ENCODE peak calls at places on chromosomes 11 and 22, in five cellular contexts. One of them, this sample, is unnamed.

GRCh38 chr11:11351042-11351586 is 1.9 kb downstream of the CSNK2A3 start:
- DNase-seq in transverse colon: no peak
- DNase-seq in GM12878: no peak
- DNase-seq in stomach: no peak
- DNase-seq in HCT116: no peak
- DNase-seq in this sample: no peak

GRCh38 chr22:34055525-34056200 is 135.4 kb upstream of the LARGE1 start:
- DNase-seq in HCT116: no peak
- DNase-seq in transverse colon: no peak
- DNase-seq in GM12878: no peak
- DNase-seq in stomach: peak; percentile 28
- DNase-seq in this sample: no peak

GRCh38 chr11:35794850-35795249 is 132.3 kb downstream of the TRIM44 start:
- DNase-seq in transverse colon: no peak
- DNase-seq in HCT116: no peak
- DNase-seq in stomach: no peak
- DNase-seq in GM12878: no peak
- DNase-seq in this sample: no peak

GRCh38 chr11:69238562-69239319 is 55.2 kb upstream of the MYEOV start:
- DNase-seq in GM12878: no peak
- DNase-seq in transverse colon: no peak
- DNase-seq in stomach: peak; percentile 18
- DNase-seq in HCT116: no peak
- DNase-seq in this sample: peak; percentile 18

GRCh38 chr11:119796363-119797060 is 67.5 kb upstream of the NECTIN1 start:
- DNase-seq in stomach: no peak
- DNase-seq in HCT116: no peak
- DNase-seq in GM12878: no peak
- DNase-seq in transverse colon: no peak
- DNase-seq in this sample: no peak

GRCh38 chr11:125373426-125374391 is 122.4 kb downstream of the FEZ1 start:
- DNase-seq in stomach: no peak
- DNase-seq in GM12878: peak; percentile 42
- DNase-seq in transverse colon: no peak
- DNase-seq in HCT116: no peak
- DNase-seq in this sample: no peak

GRCh38 chr11:113204280-113204679 is 110.1 kb upstream of the TTC12 start:
- DNase-seq in GM12878: no peak
- DNase-seq in stomach: no peak
- DNase-seq in transverse colon: no peak
- DNase-seq in HCT116: no peak
- DNase-seq in this sample: no peak

GRCh38 chr11:43574949-43575915 is 105.3 kb upstream of the HSD17B12 start:
- DNase-seq in HCT116: no peak
- DNase-seq in transverse colon: no peak
- DNase-seq in GM12878: no peak
- DNase-seq in stomach: no peak
- DNase-seq in this sample: peak; percentile 68

GRCh38 chr11:132123449-132123848 is 753.0 kb downstream of the NTM start:
- DNase-seq in stomach: no peak
- DNase-seq in GM12878: no peak
- DNase-seq in HCT116: no peak
- DNase-seq in transverse colon: no peak
- DNase-seq in this sample: no peak

GRCh38 chr22:32237021-32237420 is 18.1 kb downstream of the SLC5A4 start:
- DNase-seq in transverse colon: no peak
- DNase-seq in HCT116: no peak
- DNase-seq in GM12878: no peak
- DNase-seq in stomach: no peak
- DNase-seq in this sample: no peak

GRCh38 chr11:67072295-67072694 is 15.6 kb downstream of the RHOD start:
- DNase-seq in GM12878: no peak
- DNase-seq in transverse colon: no peak
- DNase-seq in HCT116: no peak
- DNase-seq in stomach: no peak
- DNase-seq in this sample: no peak

GRCh38 chr11:78883506-78883905 is 308.8 kb upstream of the NARS2 start:
- DNase-seq in GM12878: no peak
- DNase-seq in transverse colon: no peak
- DNase-seq in HCT116: no peak
- DNase-seq in stomach: no peak
- DNase-seq in this sample: no peak
- TF ChIP-seq POLR2A in GM12878: no peak
- TF ChIP-seq POLR2A in transverse colon: no peak
- TF ChIP-seq POLR2A in HCT116: no peak
- TF ChIP-seq POLR2A in stomach: no peak
- TF ChIP-seq POLR2A in this sample: no peak

DNA sequence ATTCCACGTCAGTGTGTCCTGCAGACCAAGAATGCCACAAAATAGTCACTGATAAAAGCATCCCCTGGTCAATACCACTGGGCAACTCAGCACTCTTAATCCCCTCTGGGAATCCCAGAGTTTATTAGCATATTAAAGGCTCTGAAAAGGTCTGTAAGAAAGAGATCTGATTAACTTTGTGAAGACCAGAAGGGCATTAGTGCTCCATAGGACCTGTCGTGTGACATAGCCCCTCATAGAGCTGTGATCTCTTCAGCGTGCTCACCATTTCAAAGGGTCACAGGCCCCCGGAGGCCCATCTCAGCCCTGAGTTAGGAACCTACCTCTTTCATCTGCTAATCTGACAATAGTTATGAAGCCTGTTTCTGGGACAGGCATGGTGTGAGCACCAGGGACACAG is 299.2 kb downstream of the MN1 start:
- DNase-seq in stomach: no peak
- DNase-seq in HCT116: no peak
- DNase-seq in transverse colon: no peak
- DNase-seq in GM12878: no peak
- DNase-seq in this sample: no peak
- TF ChIP-seq POLR2AphosphoS5 in stomach: no peak
- TF ChIP-seq POLR2AphosphoS5 in HCT116: no peak
- TF ChIP-seq POLR2AphosphoS5 in transverse colon: no peak
- TF ChIP-seq POLR2AphosphoS5 in GM12878: no peak
- TF ChIP-seq POLR2AphosphoS5 in this sample: no peak

DNA sequence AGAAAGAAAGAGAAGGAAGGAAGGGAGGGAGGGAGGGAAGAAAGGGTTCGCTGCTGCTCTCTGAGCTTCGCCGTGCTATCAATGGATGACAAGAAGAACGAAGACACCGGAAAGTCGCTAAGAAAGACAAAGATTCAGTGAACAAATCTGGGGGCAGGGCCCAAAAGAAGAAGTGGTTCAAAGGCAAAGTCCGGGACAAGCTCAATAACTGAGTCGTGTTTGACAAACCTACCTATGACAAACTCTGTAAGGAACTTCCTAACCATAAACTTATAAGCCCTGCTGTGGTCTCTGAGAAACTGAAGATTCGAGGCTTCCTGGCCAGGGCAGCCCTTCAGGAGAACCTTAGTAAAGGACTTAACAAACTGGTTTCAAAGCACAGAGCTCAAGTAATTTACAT is 2.9 kb upstream of the TTLL1 start:
- DNase-seq in GM12878: no peak
- DNase-seq in HCT116: no peak
- DNase-seq in transverse colon: no peak
- DNase-seq in stomach: no peak
- DNase-seq in this sample: no peak
- H3K27ac ChIP-seq in GM12878: no peak overlapping the region
- H3K27ac ChIP-seq in HCT116: no peak overlapping the region
- H3K27ac ChIP-seq in transverse colon: no peak overlapping the region
- H3K27ac ChIP-seq in stomach: no peak overlapping the region
- H3K27ac ChIP-seq in this sample: no peak overlapping the region

GRCh38 chr22:39610246-39610645 is 39.7 kb downstream of the CACNA1I start:
- DNase-seq in HCT116: no peak
- DNase-seq in stomach: no peak
- DNase-seq in GM12878: no peak
- DNase-seq in transverse colon: no peak
- DNase-seq in this sample: no peak
- TF ChIP-seq POLR2A in HCT116: no peak
- TF ChIP-seq POLR2A in stomach: no peak
- TF ChIP-seq POLR2A in GM12878: no peak
- TF ChIP-seq POLR2A in transverse colon: no peak
- TF ChIP-seq POLR2A in this sample: no peak

DNA sequence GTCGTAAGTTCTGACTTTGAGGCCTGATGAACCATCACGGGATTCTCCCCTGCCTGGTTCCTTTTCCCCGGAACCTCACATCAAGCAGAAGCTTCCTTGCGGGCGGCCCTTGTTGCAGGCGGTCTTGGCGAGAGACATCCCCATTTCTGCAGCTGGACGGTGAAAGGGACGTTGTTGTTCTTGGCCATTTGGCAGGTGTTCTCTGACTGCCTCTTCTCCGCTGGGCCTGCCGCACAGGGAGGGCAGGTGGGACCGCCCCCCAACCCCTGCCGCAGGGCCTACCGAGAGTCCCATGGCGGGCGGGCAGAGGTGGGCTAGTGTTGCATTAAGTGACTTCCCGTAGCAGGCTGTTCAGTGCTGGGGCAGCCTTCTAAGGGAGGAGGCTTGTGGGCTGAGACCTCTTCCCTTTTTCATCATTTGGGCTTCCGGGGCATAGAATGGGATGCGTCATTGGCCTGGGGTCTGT is 26.9 kb upstream of the GRAMD4 start:
- DNase-seq in stomach: no peak
- DNase-seq in GM12878: no peak
- DNase-seq in HCT116: no peak
- DNase-seq in transverse colon: peak; percentile 55
- DNase-seq in this sample: peak; percentile 71
- TF ChIP-seq POLR2AphosphoS5 in stomach: no peak
- TF ChIP-seq POLR2AphosphoS5 in GM12878: no peak
- TF ChIP-seq POLR2AphosphoS5 in HCT116: no peak
- TF ChIP-seq POLR2AphosphoS5 in transverse colon: no peak
- TF ChIP-seq POLR2AphosphoS5 in this sample: no peak

GRCh38 chr11:9761441-9761945 is 97.6 kb downstream of the SWAP70 start:
- DNase-seq in transverse colon: no peak
- DNase-seq in stomach: no peak
- DNase-seq in GM12878: no peak
- DNase-seq in HCT116: no peak
- DNase-seq in this sample: no peak

GRCh38 chr11:9758676-9759518 is 95.0 kb downstream of the SWAP70 start:
- DNase-seq in transverse colon: peak; percentile 75
- DNase-seq in HCT116: peak; percentile 24
- DNase-seq in stomach: peak; percentile 69
- DNase-seq in GM12878: no peak
- DNase-seq in this sample: peak; percentile 89

GRCh38 chr11:9760180-9760550 is 96.3 kb downstream of the SWAP70 start:
- DNase-seq in HCT116: no peak
- DNase-seq in stomach: peak; percentile 64
- DNase-seq in transverse colon: peak; percentile 76
- DNase-seq in GM12878: no peak
- DNase-seq in this sample: peak; percentile 97

GRCh38 chr11:9757809-9758675 is 94.2 kb downstream of the SWAP70 start:
- DNase-seq in GM12878: no peak
- DNase-seq in HCT116: peak; percentile 42
- DNase-seq in stomach: peak; percentile 88
- DNase-seq in transverse colon: peak; percentile 92
- DNase-seq in this sample: peak; percentile 94

DNA sequence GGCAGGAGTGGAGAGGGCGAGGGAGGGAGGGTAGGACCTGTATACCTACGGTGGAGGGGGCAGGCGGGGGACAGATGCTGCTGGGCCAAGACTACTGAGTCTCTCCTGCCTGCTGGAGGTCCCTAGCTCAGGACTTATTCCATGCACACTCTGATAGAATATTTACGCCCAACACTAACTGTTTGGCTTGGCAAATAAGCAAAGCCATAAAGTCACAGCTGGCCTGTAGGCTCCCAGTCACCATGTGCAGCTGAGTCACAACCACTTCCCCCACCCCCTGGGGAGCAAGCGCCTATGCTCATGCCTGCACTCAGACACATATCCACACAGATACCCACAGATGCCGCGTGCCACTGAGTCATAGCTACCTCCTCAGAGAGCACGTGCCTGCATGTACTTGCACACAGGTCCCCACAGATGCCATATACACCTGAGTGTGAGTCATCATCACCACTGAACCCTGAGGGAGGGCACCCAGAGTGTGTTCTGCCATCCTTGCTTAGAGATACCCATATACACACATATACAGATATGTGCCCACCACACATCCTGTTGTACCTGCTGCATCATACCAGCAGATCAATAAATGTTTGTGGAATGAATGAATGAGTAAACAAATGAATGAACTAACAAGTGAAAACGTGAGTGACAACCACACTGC is 95.8 kb downstream of the SWAP70 start:
- DNase-seq in HCT116: peak; percentile 96
- DNase-seq in GM12878: peak; percentile 74
- DNase-seq in stomach: peak; percentile 65
- DNase-seq in transverse colon: peak; percentile 86
- DNase-seq in this sample: peak; percentile 94
- H3K27ac ChIP-seq in HCT116: peak overlapping the region; percentile 95
- H3K27ac ChIP-seq in GM12878: no peak overlapping the region
- H3K27ac ChIP-seq in stomach: peak overlapping the region; percentile 92
- H3K27ac ChIP-seq in transverse colon: peak overlapping the region; percentile 94
- H3K27ac ChIP-seq in this sample: peak overlapping the region; percentile 89

DNA sequence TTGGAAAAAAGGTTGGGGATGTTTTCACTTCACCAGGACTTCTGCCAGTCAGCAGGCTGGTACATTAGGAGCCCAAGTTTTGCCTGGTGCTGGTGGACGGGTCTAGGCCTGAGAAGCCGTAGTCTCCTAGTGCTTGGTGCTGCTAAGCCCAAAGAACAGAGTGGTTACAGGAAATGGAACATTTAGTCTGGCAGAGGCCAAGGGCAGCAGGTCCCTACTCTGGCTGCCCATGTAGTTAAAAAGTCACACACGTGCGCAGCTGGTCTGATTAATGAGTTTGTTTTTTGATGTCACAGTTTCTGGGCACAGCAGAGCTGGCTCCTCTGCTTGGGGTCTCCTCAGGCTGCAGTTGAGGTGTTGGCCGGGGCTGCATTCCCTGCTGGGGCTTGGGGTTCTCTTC is 20.6 kb downstream of the BCR start:
- DNase-seq in transverse colon: no peak
- DNase-seq in stomach: peak; percentile 44
- DNase-seq in GM12878: no peak
- DNase-seq in HCT116: no peak
- DNase-seq in this sample: no peak
- TF ChIP-seq POLR2A in transverse colon: no peak
- TF ChIP-seq POLR2A in stomach: no peak
- TF ChIP-seq POLR2A in GM12878: no peak
- TF ChIP-seq POLR2A in HCT116: no peak
- TF ChIP-seq POLR2A in this sample: no peak